ENCODE peak calls at places on chromosomes 6 and 20, in nine cellular contexts. L is ovary; D is psoas muscle; Z is neuronal stem cell; N is tibial artery; R is effector memory CD4-positive, alpha-beta T cell; Y is adrenal gland; X is DND-41; O is heart left ventricle. E is an unnamed sample. For H3K4me1, the result is how much of the 10 kb centered on the place peaks cover.

GRCh38 chr6:159727717-159728440 is 573 bp downstream of the WTAP start:
- DNase-seq in L (no peak), D (no peak), Z (peak), N (no peak), R (no peak), Y (no peak), X (no peak), O (no peak), E (no peak)

GRCh38 chr20:40646321-40647212 is 42.5 kb downstream of the MAFB start:
- DNase-seq in L (no peak), D (no peak), Z (no peak), N (no peak), R (no peak), Y (peak), X (no peak), O (no peak), E (no peak)

GRCh38 chr20:14959506-14960493 is 622.4 kb upstream of the FLRT3 start:
- DNase-seq in L (no peak), D (no peak), Z (no peak), N (no peak), R (no peak), Y (no peak), X (no peak), O (no peak), E (peak)

GRCh38 chr6:51163843-51164529 is 345.3 kb downstream of the TFAP2B start:
- DNase-seq in L (no peak), D (no peak), Z (no peak), N (no peak), R (no peak), Y (no peak), X (no peak), O (no peak), E (no peak)

GRCh38 chr20:40339661-40340449 is 349.2 kb downstream of the MAFB start:
- DNase-seq in L (no peak), D (peak), Z (no peak), N (peak), R (no peak), Y (peak), X (no peak), O (peak), E (no peak)

GRCh38 chr6:112603726-112604125 is 256.6 kb downstream of the RFPL4B start:
- DNase-seq in L (no peak), D (no peak), Z (no peak), N (no peak), R (no peak), Y (no peak), X (no peak), O (no peak), E (no peak)

GRCh38 chr6:160730911-160731310 is 28.9 kb downstream of the PLG start:
- DNase-seq in L (no peak), D (no peak), Z (no peak), N (no peak), R (no peak), Y (no peak), X (no peak), O (no peak), E (peak)

GRCh38 chr20:18223399-18223798 is 64.9 kb upstream of the ZNF133 start:
- DNase-seq in L (no peak), D (no peak), Z (no peak), N (no peak), R (no peak), Y (no peak), X (no peak), O (no peak), E (peak)

GRCh38 chr6:109002100-109002697 is 92.4 kb downstream of the SESN1 start:
- DNase-seq in L (no peak), D (no peak), Z (no peak), N (peak), R (no peak), Y (peak), X (no peak), O (no peak), E (peak)

GRCh38 chr6:2404211-2404929 is 159.0 kb upstream of the GMDS start:
- DNase-seq in L (no peak), D (no peak), Z (no peak), N (no peak), R (no peak), Y (no peak), X (no peak), O (no peak), E (no peak)

GRCh38 chr20:62296724-62297448 is 5.9 kb upstream of the ADRM1 start:
- DNase-seq in L (no peak), D (no peak), Z (no peak), N (no peak), R (no peak), Y (no peak), X (no peak), O (no peak), E (no peak)

GRCh38 chr6:12748815-12749521 is 32.4 kb downstream of the PHACTR1 start:
- DNase-seq in L (no peak), D (no peak), Z (peak), N (no peak), R (no peak), Y (no peak), X (no peak), O (no peak), E (no peak)

GRCh38 chr6:36025932-36026327 is 1.5 kb upstream of the SLC26A8 start:
- DNase-seq in L (no peak), D (no peak), Z (no peak), N (no peak), R (no peak), Y (no peak), X (no peak), O (no peak), E (no peak)

GRCh38 chr6:52724041-52724405 is 39.3 kb downstream of the GSTA2 start:
- DNase-seq in L (no peak), D (no peak), Z (no peak), N (peak), R (no peak), Y (peak), X (no peak), O (no peak), E (peak)

GRCh38 chr20:35604444-35604750 is 11.2 kb upstream of the SPAG4 start:
- DNase-seq in L (no peak), D (peak), Z (no peak), N (no peak), R (no peak), Y (no peak), X (no peak), O (no peak), E (no peak)

GRCh38 chr20:42855896-42856295 is 333.8 kb downstream of the PTPRT start:
- DNase-seq in L (no peak), D (no peak), Z (no peak), N (no peak), R (no peak), Y (no peak), X (no peak), O (no peak), E (no peak)

GRCh38 chr6:113082691-113083090 is 735.6 kb downstream of the RFPL4B start:
- DNase-seq in L (no peak), D (no peak), Z (no peak), N (no peak), R (no peak), Y (no peak), X (no peak), O (no peak), E (no peak)

GRCh38 chr20:59632426-59633113 is 28.2 kb downstream of the PHACTR3 start:
- DNase-seq in L (no peak), D (no peak), Z (no peak), N (no peak), R (no peak), Y (no peak), X (no peak), O (no peak), E (no peak)

DNA sequence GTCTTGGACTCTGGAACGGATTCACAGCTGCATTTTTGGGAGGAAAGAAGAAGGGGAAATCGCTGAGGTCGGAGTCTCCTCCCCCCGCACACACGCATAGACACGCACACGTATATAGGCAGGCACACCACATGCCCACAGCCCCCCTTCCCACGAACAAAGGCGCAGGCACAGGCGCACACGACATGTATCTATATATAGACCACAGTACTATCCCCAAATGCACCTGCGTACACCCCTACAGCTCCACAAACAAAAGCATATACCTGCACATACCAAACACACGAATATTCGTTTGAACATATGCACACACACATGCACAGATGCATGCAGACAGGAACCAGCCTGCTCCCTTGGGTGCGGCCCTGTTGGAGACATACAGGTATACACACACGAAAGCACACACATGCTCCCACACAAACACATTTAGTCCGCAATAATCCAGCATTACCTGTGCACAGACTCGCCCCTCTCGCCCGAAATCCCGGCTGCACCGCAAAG is 1.2 kb downstream of the SLC32A1 start:
- DNase-seq in L (no peak), D (no peak), Z (no peak), N (no peak), R (no peak), Y (no peak), X (no peak), O (no peak), E (no peak)
- H3K4me1 ChIP-seq in L (under half), D (under half), Z (under half), N (under half), R (half or more), Y (under half), X (under half), O (under half), E (under half)

GRCh38 chr20:23050847-23051627 is 1.6 kb upstream of the THBD start:
- DNase-seq in L (peak), D (peak), Z (peak), N (peak), R (no peak), Y (peak), X (peak), O (peak), E (peak)
- H3K4me1 ChIP-seq in L (under half), D (under half), Z (under half), N (under half), R (under half), Y (under half), X (under half), O (under half), E (under half)

GRCh38 chr6:3499603-3500002 is 42.8 kb upstream of the SLC22A23 start:
- DNase-seq in L (no peak), D (no peak), Z (no peak), N (no peak), R (no peak), Y (no peak), X (no peak), O (no peak), E (no peak)
- H3K4me1 ChIP-seq in L (under half), D (under half), Z (under half), N (under half), R (under half), Y (under half), X (under half), O (under half), E (under half)

GRCh38 chr6:129645371-129646139 is 64.4 kb downstream of the ARHGAP18 start:
- DNase-seq in L (no peak), D (no peak), Z (no peak), N (no peak), R (no peak), Y (no peak), X (no peak), O (no peak), E (no peak)
- H3K4me1 ChIP-seq in L (under half), D (under half), Z (under half), N (under half), R (under half), Y (half or more), X (under half), O (under half), E (under half)

GRCh38 chr20:61121661-61122060 is 130.4 kb upstream of the CDH4 start:
- DNase-seq in L (no peak), D (no peak), Z (no peak), N (no peak), R (no peak), Y (no peak), X (no peak), O (no peak), E (no peak)

GRCh38 chr20:61118429-61119224 is 133.4 kb upstream of the CDH4 start:
- DNase-seq in L (no peak), D (no peak), Z (no peak), N (no peak), R (no peak), Y (no peak), X (peak), O (no peak), E (no peak)

GRCh38 chr20:61123286-61123685 is 128.8 kb upstream of the CDH4 start:
- DNase-seq in L (no peak), D (no peak), Z (no peak), N (no peak), R (no peak), Y (no peak), X (no peak), O (no peak), E (no peak)

GRCh38 chr20:61119263-61119662 is 132.8 kb upstream of the CDH4 start:
- DNase-seq in L (no peak), D (no peak), Z (no peak), N (no peak), R (no peak), Y (no peak), X (no peak), O (no peak), E (no peak)

GRCh38 chr20:61120595-61121515 is 131.2 kb upstream of the CDH4 start:
- DNase-seq in L (no peak), D (no peak), Z (peak), N (peak), R (no peak), Y (peak), X (peak), O (no peak), E (peak)
- H3K4me1 ChIP-seq in L (under half), D (under half), Z (under half), N (under half), R (under half), Y (under half), X (under half), O (under half), E (under half)

E was measured in mammary epithelial cell.